ENCODE peak calls at places on chromosomes 6 and 20, in four cellular contexts. One of them, this sample, is unnamed.

GRCh38 chr6:73182021-73182607 is 43.2 kb downstream of the KHDC1L start:
- DNase-seq in neural progenitor cell: no peak
- DNase-seq in cardiac muscle cell: no peak
- DNase-seq in lower lobe of right lung: no peak
- DNase-seq in this sample: no peak

GRCh38 chr6:101435028-101435427 is 41.5 kb downstream of the GRIK2 start:
- DNase-seq in neural progenitor cell: no peak
- DNase-seq in cardiac muscle cell: no peak
- DNase-seq in lower lobe of right lung: no peak
- DNase-seq in this sample: no peak

GRCh38 chr20:61436674-61437279 is 184.7 kb downstream of the CDH4 start:
- DNase-seq in neural progenitor cell: peak
- DNase-seq in cardiac muscle cell: peak
- DNase-seq in lower lobe of right lung: no peak
- DNase-seq in this sample: no peak

GRCh38 chr20:34403908-34404307 is 40.8 kb downstream of the ITCH start:
- DNase-seq in neural progenitor cell: no peak
- DNase-seq in lower lobe of right lung: no peak
- DNase-seq in cardiac muscle cell: no peak
- DNase-seq in this sample: no peak

GRCh38 chr20:33132858-33133615 is 34.9 kb upstream of the BPIFA2 start:
- DNase-seq in neural progenitor cell: peak
- DNase-seq in cardiac muscle cell: no peak
- DNase-seq in lower lobe of right lung: no peak
- DNase-seq in this sample: no peak

GRCh38 chr6:37473364-37474095 is 26.2 kb downstream of the CCDC167 start:
- DNase-seq in neural progenitor cell: no peak
- DNase-seq in cardiac muscle cell: no peak
- DNase-seq in lower lobe of right lung: no peak
- DNase-seq in this sample: no peak

GRCh38 chr20:64045346-64046011 is 4.0 kb downstream of the SOX18 start:
- DNase-seq in neural progenitor cell: no peak
- DNase-seq in lower lobe of right lung: no peak
- DNase-seq in cardiac muscle cell: no peak
- DNase-seq in this sample: no peak

GRCh38 chr6:150813993-150814359 is 51.5 kb upstream of the MTHFD1L start:
- DNase-seq in cardiac muscle cell: no peak
- DNase-seq in lower lobe of right lung: no peak
- DNase-seq in neural progenitor cell: no peak
- DNase-seq in this sample: no peak

GRCh38 chr6:157025459-157025858 is 248.3 kb downstream of the ARID1B start:
- DNase-seq in cardiac muscle cell: no peak
- DNase-seq in neural progenitor cell: no peak
- DNase-seq in lower lobe of right lung: no peak
- DNase-seq in this sample: no peak

GRCh38 chr6:46994933-46995332 is 47.2 kb downstream of the ADGRF1 start:
- DNase-seq in neural progenitor cell: no peak
- DNase-seq in lower lobe of right lung: no peak
- DNase-seq in cardiac muscle cell: no peak
- DNase-seq in this sample: no peak

GRCh38 chr6:118697554-118697953 is 46.2 kb upstream of the CEP85L start:
- DNase-seq in cardiac muscle cell: no peak
- DNase-seq in lower lobe of right lung: no peak
- DNase-seq in neural progenitor cell: no peak
- DNase-seq in this sample: no peak
- TF ChIP-seq CTCF in cardiac muscle cell: no peak
- TF ChIP-seq CTCF in lower lobe of right lung: no peak
- TF ChIP-seq CTCF in neural progenitor cell: no peak
- TF ChIP-seq CTCF in this sample: no peak

DNA sequence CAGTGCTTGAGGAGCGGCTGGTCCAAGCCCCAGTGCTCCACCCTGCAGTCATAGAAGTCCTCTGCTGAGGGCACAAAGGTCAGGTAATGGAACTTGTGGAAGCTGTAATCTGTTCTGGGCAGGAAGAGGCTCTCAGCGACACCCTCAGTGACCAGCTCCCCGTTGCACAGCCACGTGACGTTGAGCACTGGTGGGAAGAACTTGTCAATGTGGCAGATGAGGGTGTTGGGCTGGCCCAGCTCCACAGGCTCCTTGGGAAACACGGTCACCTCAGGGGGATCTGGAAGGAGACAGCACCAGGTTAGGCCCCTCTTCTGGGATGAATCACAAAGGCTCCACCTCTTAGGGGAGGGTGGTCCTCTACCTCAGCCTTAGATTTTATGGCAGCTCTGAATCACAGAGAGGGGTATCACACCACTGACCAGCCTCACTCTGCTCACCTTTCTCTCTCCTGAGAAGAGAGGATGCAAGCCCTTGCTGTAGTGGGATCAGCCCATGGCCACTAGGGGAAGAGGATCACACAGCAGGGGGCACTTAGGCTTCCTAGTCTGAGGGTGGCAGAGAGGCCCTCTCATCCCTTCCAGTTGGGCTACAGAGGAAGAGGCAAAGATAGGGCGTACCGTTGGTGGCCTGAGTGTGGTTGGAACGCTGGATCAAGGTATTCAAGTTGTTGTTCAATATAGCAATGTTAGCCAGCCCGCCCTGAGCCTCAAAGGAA is 4.3 kb downstream of the HLA-DPA1 start:
- DNase-seq in lower lobe of right lung: no peak
- DNase-seq in neural progenitor cell: no peak
- DNase-seq in cardiac muscle cell: no peak
- DNase-seq in this sample: no peak
- TF ChIP-seq CTCF in lower lobe of right lung: no peak
- TF ChIP-seq CTCF in neural progenitor cell: no peak
- TF ChIP-seq CTCF in cardiac muscle cell: no peak
- TF ChIP-seq CTCF in this sample: no peak

GRCh38 chr20:3758566-3758965 is 9.0 kb downstream of the ADISSP start:
- DNase-seq in neural progenitor cell: no peak
- DNase-seq in lower lobe of right lung: no peak
- DNase-seq in cardiac muscle cell: no peak
- DNase-seq in this sample: peak

GRCh38 chr20:3760980-3761379 is 6.6 kb downstream of the ADISSP start:
- DNase-seq in cardiac muscle cell: no peak
- DNase-seq in neural progenitor cell: peak
- DNase-seq in lower lobe of right lung: no peak
- DNase-seq in this sample: no peak

GRCh38 chr20:3755814-3756480 is 11.6 kb downstream of the ADISSP start:
- DNase-seq in neural progenitor cell: no peak
- DNase-seq in lower lobe of right lung: no peak
- DNase-seq in cardiac muscle cell: no peak
- DNase-seq in this sample: no peak

GRCh38 chr20:3759316-3759715 is 8.2 kb downstream of the ADISSP start:
- DNase-seq in cardiac muscle cell: no peak
- DNase-seq in lower lobe of right lung: no peak
- DNase-seq in neural progenitor cell: no peak
- DNase-seq in this sample: no peak

DNA sequence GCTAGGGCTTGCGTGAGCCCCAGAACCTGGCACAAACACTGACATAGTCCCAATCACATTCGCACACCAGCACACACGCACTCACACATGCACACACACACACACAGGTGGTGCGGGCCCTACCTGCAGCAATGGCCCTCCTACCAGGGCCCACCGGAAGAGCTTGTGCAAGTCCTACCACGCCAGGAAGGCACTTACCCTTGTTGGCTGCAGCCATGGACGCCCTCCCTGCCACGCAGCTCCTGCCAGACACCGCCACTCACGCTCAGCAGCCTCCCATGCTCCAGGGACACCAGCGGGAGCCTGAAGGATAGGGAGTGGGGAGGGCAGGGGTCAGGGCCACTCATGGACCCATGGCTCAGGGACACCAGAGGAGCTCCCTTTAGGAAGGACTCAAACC is 7.7 kb downstream of the ADISSP start:
- DNase-seq in cardiac muscle cell: no peak
- DNase-seq in lower lobe of right lung: no peak
- DNase-seq in neural progenitor cell: no peak
- DNase-seq in this sample: no peak
- TF ChIP-seq CTCF in cardiac muscle cell: no peak
- TF ChIP-seq CTCF in lower lobe of right lung: no peak
- TF ChIP-seq CTCF in neural progenitor cell: no peak
- TF ChIP-seq CTCF in this sample: no peak

DNA sequence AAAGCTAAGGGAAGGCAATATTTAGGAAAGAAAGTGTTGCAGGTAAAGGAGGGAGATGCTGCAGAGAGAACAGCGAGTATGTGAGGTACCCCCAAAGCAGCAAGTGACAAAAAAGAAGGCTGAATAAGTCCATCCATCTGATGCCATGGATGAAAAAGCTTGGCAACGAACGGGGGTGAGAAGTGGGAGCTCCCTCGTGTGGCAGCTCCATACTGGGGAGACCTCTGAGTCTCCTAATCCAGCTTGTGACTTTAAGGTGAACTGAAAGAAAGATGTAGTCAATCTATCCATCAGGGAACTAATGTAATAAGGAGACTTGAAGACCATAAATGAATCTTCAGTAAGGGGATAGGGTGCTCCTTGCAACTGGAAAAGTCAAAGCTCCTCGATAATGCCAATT is 156.6 kb downstream of the OTOR start:
- DNase-seq in neural progenitor cell: peak
- DNase-seq in cardiac muscle cell: no peak
- DNase-seq in lower lobe of right lung: no peak
- DNase-seq in this sample: no peak
- TF ChIP-seq CTCF in neural progenitor cell: no peak
- TF ChIP-seq CTCF in cardiac muscle cell: no peak
- TF ChIP-seq CTCF in lower lobe of right lung: no peak
- TF ChIP-seq CTCF in this sample: no peak

GRCh38 chr20:20399705-20400104 is 31.8 kb downstream of the INSM1 start:
- DNase-seq in neural progenitor cell: no peak
- DNase-seq in lower lobe of right lung: no peak
- DNase-seq in cardiac muscle cell: no peak
- DNase-seq in this sample: no peak
- TF ChIP-seq CTCF in neural progenitor cell: no peak
- TF ChIP-seq CTCF in lower lobe of right lung: no peak
- TF ChIP-seq CTCF in cardiac muscle cell: no peak
- TF ChIP-seq CTCF in this sample: no peak

GRCh38 chr6:132960720-132961119 is 146.4 kb downstream of the RPS12 start:
- DNase-seq in cardiac muscle cell: no peak
- DNase-seq in neural progenitor cell: no peak
- DNase-seq in lower lobe of right lung: no peak
- DNase-seq in this sample: no peak

GRCh38 chr6:132962936-132963579 is 148.7 kb downstream of the RPS12 start:
- DNase-seq in cardiac muscle cell: peak
- DNase-seq in lower lobe of right lung: peak
- DNase-seq in neural progenitor cell: peak
- DNase-seq in this sample: no peak

GRCh38 chr6:132961122-132961521 is 146.8 kb downstream of the RPS12 start:
- DNase-seq in neural progenitor cell: no peak
- DNase-seq in cardiac muscle cell: no peak
- DNase-seq in lower lobe of right lung: no peak
- DNase-seq in this sample: no peak

GRCh38 chr6:132959927-132960326 is 145.6 kb downstream of the RPS12 start:
- DNase-seq in neural progenitor cell: no peak
- DNase-seq in lower lobe of right lung: no peak
- DNase-seq in cardiac muscle cell: no peak
- DNase-seq in this sample: no peak

DNA sequence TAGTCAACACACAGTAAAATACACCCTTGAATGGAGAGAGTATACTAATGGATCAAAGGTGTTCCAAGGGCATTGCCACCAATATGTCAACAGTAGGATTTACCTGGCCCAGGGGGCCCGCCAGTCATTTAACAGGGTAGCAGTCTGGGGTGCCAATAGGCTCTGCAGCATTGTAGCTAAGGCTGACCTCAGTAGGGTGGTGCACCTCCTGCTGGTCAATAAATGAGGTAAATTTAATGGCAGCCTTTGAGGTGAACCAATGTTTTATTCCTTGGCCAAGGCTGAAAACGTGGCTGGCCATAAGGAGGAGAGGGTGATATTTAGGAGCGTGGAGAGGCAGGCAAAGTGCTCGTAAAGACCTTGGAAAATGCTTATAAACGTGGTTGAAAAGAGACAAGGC is 147.2 kb downstream of the RPS12 start:
- DNase-seq in neural progenitor cell: peak
- DNase-seq in lower lobe of right lung: no peak
- DNase-seq in cardiac muscle cell: peak
- DNase-seq in this sample: no peak
- TF ChIP-seq CTCF in neural progenitor cell: peak
- TF ChIP-seq CTCF in lower lobe of right lung: no peak
- TF ChIP-seq CTCF in cardiac muscle cell: peak
- TF ChIP-seq CTCF in this sample: no peak

GRCh38 chr20:13883425-13883824 is 98.6 kb downstream of the NDUFAF5 start:
- DNase-seq in lower lobe of right lung: no peak
- DNase-seq in cardiac muscle cell: no peak
- DNase-seq in neural progenitor cell: no peak
- DNase-seq in this sample: peak

DNA sequence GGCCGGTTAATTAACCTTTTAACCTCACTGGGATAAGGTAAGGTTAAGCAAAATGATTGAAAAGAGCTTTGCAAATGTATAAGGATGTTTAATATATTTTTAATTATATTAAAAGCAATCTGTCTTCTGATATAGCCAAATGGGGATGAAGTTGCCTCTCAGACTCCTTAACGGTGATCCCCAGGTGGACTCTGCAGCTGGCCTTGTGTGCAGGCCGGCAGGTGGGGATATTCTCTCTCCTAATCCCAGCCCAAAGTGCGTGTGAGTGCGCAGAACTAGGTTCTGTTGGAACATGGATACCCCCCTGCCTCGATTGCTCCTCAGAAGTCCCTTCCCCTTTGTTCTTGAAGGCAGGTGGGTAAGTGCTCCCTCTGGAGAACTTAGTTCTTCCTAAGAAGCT is 100.0 kb downstream of the NDUFAF5 start:
- DNase-seq in cardiac muscle cell: no peak
- DNase-seq in neural progenitor cell: no peak
- DNase-seq in lower lobe of right lung: no peak
- DNase-seq in this sample: no peak
- TF ChIP-seq CTCF in cardiac muscle cell: no peak
- TF ChIP-seq CTCF in neural progenitor cell: no peak
- TF ChIP-seq CTCF in lower lobe of right lung: no peak
- TF ChIP-seq CTCF in this sample: no peak

DNA sequence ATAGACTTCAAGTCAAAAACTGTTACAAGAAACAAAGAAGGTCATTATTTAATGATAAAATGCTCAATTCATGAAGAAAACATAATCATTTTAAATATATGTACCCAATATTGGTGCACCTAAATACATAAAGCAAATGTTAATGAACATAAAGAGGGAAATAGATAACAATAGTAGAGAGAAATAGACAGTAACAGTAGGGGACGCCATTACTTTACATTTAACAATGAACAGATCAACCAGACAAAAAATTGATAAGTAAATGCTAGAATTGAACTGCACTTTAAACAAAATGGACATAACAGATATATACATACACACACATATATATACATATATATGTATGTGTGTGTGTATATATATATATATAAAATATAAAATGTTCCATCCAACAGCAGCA is 37.4 kb downstream of the IL22RA2 start:
- DNase-seq in lower lobe of right lung: no peak
- DNase-seq in cardiac muscle cell: no peak
- DNase-seq in neural progenitor cell: no peak
- DNase-seq in this sample: no peak
- TF ChIP-seq CTCF in lower lobe of right lung: peak
- TF ChIP-seq CTCF in cardiac muscle cell: peak
- TF ChIP-seq CTCF in neural progenitor cell: no peak
- TF ChIP-seq CTCF in this sample: no peak

This sample was measured in sigmoid colon.